ENCODE peak calls at places on chromosomes 16 and 17, in ten cellular contexts. C, T, Z, J, M, W, K, L, E and A are unnamed samples. For H3K4me1, the result is how much of the 10 kb centered on the place peaks cover.

GRCh38 chr16:1839554-1839953 is 12.5 kb downstream of the FAHD1 start:
- DNase-seq in C (no peak), T (no peak), Z (no peak), J (no peak), M (no peak), W (no peak), K (no peak), L (no peak), E (no peak), A (no peak)

GRCh38 chr17:81221842-81222619 is 734 bp downstream of the CEP131 start:
- DNase-seq in C (no peak), T (no peak), Z (no peak), J (no peak), M (no peak), W (no peak), K (no peak), L (no peak), E (no peak), A (no peak)

GRCh38 chr16:29877266-29877961 is 14.4 kb upstream of the CDIPT start:
- DNase-seq in C (peak), T (no peak), Z (no peak), J (no peak), M (peak), W (peak), K (peak), L (no peak), E (no peak), A (peak)

GRCh38 chr17:56613131-56613530 is 19.6 kb downstream of the NOG start:
- DNase-seq in C (no peak), T (no peak), Z (no peak), J (no peak), M (no peak), W (no peak), K (no peak), L (no peak), E (no peak), A (no peak)

GRCh38 chr16:75203667-75204409 is 3.1 kb downstream of the CTRB2 start:
- DNase-seq in C (no peak), T (no peak), Z (no peak), J (peak), M (no peak), W (peak), K (no peak), L (peak), E (no peak), A (no peak)

GRCh38 chr16:3787924-3788661 is 70.8 kb upstream of the TRAP1 start:
- DNase-seq in C (no peak), T (no peak), Z (no peak), J (peak), M (no peak), W (no peak), K (no peak), L (peak), E (no peak), A (no peak)

GRCh38 chr17:45740553-45741330 is 43.4 kb upstream of the CRHR1 start:
- DNase-seq in C (peak), T (peak), Z (no peak), J (no peak), M (no peak), W (no peak), K (peak), L (no peak), E (no peak), A (peak)

GRCh38 chr17:58577696-58578095 is 63.3 kb upstream of the MTMR4 start:
- DNase-seq in C (peak), T (peak), Z (peak), J (peak), M (peak), W (peak), K (peak), L (no peak), E (peak), A (peak)

GRCh38 chr17:78529871-78530670 is 47.1 kb downstream of the DNAH17 start:
- DNase-seq in C (no peak), T (no peak), Z (no peak), J (no peak), M (no peak), W (peak), K (no peak), L (no peak), E (peak), A (no peak)

GRCh38 chr17:44529864-44530263 is 26.7 kb upstream of the GPATCH8 start:
- DNase-seq in C (no peak), T (no peak), Z (no peak), J (no peak), M (no peak), W (no peak), K (no peak), L (no peak), E (no peak), A (no peak)

GRCh38 chr17:73838815-73839214 is 194.6 kb upstream of the SDK2 start:
- DNase-seq in C (no peak), T (no peak), Z (no peak), J (no peak), M (no peak), W (no peak), K (no peak), L (no peak), E (no peak), A (no peak)

GRCh38 chr17:30824002-30824355 is 513 bp downstream of the CRLF3 start:
- DNase-seq in C (no peak), T (no peak), Z (no peak), J (no peak), M (peak), W (peak), K (no peak), L (no peak), E (no peak), A (peak)

GRCh38 chr17:40443988-40444899 is 994 bp downstream of the IGFBP4 start:
- DNase-seq in C (no peak), T (no peak), Z (no peak), J (no peak), M (no peak), W (no peak), K (no peak), L (no peak), E (no peak), A (no peak)

GRCh38 chr16:3824121-3824795 is 56.3 kb downstream of the CREBBP start:
- DNase-seq in C (no peak), T (no peak), Z (no peak), J (no peak), M (no peak), W (no peak), K (no peak), L (no peak), E (no peak), A (no peak)

DNA sequence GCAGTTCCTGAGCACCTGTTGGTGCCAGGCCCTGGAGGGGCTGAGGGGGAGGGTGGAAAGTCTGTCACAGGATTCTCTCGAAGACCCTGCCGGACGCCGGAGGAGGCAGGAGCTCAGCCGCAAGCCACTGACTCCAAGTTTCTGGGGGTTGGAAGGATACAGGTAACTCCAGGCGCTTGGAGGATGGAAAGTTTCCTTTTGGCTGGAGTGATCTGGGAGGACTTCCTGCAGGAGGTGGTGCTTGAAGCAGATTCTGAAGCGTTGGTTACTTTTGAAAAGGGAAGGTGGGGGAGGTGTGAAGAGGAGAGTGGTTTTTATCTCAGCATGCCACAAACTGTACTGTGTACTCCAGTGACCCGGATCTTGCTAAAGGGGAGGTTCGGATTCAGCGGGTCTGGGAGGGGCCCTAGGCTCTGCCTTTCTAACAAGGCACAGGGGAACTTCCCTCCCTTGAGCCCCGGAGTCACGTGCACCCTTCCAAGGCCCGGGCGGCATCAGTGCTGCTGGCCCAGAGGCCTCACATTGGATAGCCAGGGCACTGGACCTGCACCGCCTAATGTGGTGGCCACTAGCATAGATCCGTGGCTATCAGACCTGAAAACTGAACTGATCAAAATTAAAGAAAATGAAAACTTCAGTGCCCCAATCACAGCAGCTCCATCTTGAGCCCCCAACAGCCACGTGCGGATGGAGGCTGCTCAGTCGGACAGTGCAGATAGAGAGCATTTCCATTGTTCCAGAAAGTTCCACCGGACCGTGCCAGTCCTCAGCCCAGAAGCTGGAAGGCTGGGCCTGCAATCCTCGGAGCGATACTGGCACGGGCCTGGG is 42.2 kb upstream of the GSE1 start:
- DNase-seq in C (no peak), T (no peak), Z (no peak), J (no peak), M (peak), W (peak), K (no peak), L (no peak), E (peak), A (peak)
- H3K4me1 ChIP-seq in C (half or more), T (under half), Z (under half), J (half or more), M (half or more), W (half or more), K (half or more), L (under half), E (half or more), A (under half)

DNA sequence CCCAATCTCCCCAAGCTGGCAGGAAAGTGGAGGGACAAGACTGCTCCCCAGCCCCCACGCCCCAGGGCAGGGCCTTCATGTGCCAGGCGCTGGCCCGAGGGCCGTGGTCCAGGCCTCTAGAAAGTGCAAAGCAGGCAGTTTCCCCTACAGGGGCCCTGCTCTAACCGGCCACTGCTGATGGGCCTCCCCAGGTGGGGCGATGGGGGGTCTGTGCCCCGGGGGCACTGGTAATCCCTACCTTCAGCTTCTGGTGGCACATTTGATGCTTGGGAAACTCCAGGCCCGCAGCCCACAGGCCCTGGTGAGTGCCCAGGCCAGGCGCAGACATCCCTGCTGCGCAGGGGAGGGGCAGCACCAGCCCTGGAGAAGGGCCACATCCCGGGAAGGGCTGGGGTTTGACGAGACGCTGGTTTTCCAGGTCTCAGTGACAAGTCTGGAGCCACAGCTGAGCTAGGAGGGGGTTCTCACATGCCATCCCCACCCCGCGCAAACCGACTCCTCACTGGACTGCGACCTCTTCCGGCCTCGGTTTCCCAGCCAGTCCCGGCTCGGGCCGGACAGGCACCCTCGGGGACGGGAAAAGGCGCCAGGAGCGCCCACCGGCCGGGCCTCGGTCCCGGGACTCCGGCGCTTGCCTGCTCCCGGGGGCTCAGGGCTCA is 1.6 kb downstream of the DOC2B start:
- DNase-seq in C (no peak), T (no peak), Z (no peak), J (no peak), M (no peak), W (no peak), K (no peak), L (no peak), E (no peak), A (no peak)
- H3K4me3 ChIP-seq in C (no peak), T (peak), Z (peak), J (peak), M (no peak), W (peak), K (no peak), L (peak), E (peak), A (no peak)

DNA sequence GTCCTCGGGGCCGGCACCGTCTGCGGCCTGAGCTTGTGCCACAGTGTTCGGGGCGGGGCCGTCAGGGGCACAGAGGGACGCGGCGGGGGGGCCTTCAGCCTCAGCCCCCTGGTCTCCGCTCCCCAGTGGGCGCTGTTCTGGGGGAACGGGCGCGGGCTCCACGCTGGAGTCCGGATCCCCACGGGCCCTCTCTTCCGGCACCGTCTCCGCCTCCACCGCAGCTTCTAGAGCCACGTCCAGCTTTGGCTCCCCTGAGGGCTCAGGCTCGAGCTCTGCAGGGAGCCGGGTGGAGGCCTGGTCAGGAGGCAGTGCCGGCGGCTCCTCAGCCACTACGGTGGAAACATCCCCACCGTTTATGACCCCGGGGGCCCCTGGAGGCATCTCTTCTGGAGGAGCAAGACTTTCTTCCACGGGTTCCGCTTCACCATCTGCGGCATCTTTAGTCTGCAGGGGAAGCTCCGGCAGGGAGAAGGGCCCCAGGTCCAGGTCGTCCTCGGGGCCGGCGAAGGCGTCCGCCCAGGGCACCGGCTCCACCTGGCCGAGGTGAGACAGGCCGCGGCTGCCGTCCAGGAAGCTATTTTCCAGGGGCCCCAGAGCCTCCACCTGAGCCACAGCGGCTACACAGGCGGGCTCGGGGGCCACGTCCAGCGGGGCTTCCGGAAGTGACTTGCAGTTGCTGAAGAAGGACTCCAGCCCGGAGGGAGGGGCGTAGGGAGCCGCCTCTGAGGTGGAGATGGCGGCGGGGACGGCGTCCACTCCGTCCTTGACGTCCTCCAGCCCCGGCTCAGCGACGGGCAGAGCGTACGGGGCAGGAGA is 62.4 kb downstream of the ZNF778 start:
- DNase-seq in C (no peak), T (no peak), Z (no peak), J (no peak), M (no peak), W (no peak), K (no peak), L (no peak), E (no peak), A (no peak)
- H3K4me1 ChIP-seq in C (under half), T (under half), Z (under half), J (under half), M (under half), W (under half), K (under half), L (under half), E (under half), A (under half)

GRCh38 chr16:87490091-87490798 is 2.6 kb downstream of the ZCCHC14 start:
- DNase-seq in C (peak), T (no peak), Z (no peak), J (no peak), M (peak), W (no peak), K (no peak), L (no peak), E (no peak), A (no peak)
- H3K4me3 ChIP-seq in C (peak), T (peak), Z (peak), J (peak), M (peak), W (peak), K (peak), L (peak), E (peak), A (peak)

GRCh38 chr16:13351222-13351621 is 449.8 kb downstream of the SHISA9 start:
- DNase-seq in C (no peak), T (no peak), Z (no peak), J (no peak), M (no peak), W (no peak), K (no peak), L (no peak), E (no peak), A (no peak)
- H3K4me1 ChIP-seq in C (under half), T (under half), Z (under half), J (under half), M (under half), W (under half), K (under half), L (under half), E (under half), A (under half)

GRCh38 chr17:8798176-8799000 is 777 bp downstream of the MFSD6L start:
- DNase-seq in C (no peak), T (no peak), Z (no peak), J (no peak), M (no peak), W (no peak), K (no peak), L (no peak), E (no peak), A (no peak)
- H3K4me3 ChIP-seq in C (no peak), T (no peak), Z (no peak), J (peak), M (no peak), W (peak), K (no peak), L (no peak), E (peak), A (no peak)